ENCODE peak calls at places on chromosomes 16 and 17, in five cellular contexts. One of them, this sample, is unnamed. For H3K4me1, the result is how much of the 10 kb centered on the place peaks cover.

GRCh38 chr17:27811961-27812360 is 11.6 kb upstream of the NOS2 start:
- DNase-seq in esophagus muscularis mucosa: no peak
- DNase-seq in sigmoid colon: no peak
- DNase-seq in stomach: no peak
- DNase-seq in K562: peak
- DNase-seq in this sample: no peak

GRCh38 chr16:50970221-50970620 is 180.8 kb downstream of the SALL1 start:
- DNase-seq in esophagus muscularis mucosa: no peak
- DNase-seq in sigmoid colon: no peak
- DNase-seq in stomach: no peak
- DNase-seq in K562: no peak
- DNase-seq in this sample: no peak

GRCh38 chr16:70704586-70704985 is 18.7 kb upstream of the MTSS2 start:
- DNase-seq in esophagus muscularis mucosa: no peak
- DNase-seq in sigmoid colon: no peak
- DNase-seq in stomach: no peak
- DNase-seq in K562: no peak
- DNase-seq in this sample: no peak

GRCh38 chr17:48051706-48052486 is 3.7 kb downstream of the NFE2L1 start:
- DNase-seq in esophagus muscularis mucosa: peak
- DNase-seq in sigmoid colon: peak
- DNase-seq in stomach: peak
- DNase-seq in K562: peak
- DNase-seq in this sample: no peak

GRCh38 chr16:71367243-71367976 is 8.9 kb downstream of the CALB2 start:
- DNase-seq in esophagus muscularis mucosa: no peak
- DNase-seq in sigmoid colon: no peak
- DNase-seq in stomach: peak
- DNase-seq in K562: peak
- DNase-seq in this sample: no peak

GRCh38 chr17:4182043-4182442 is 39.0 kb downstream of the CYB5D2 start:
- DNase-seq in esophagus muscularis mucosa: no peak
- DNase-seq in sigmoid colon: no peak
- DNase-seq in stomach: no peak
- DNase-seq in K562: no peak
- DNase-seq in this sample: no peak

GRCh38 chr16:50326835-50327465 is 41.8 kb downstream of the BRD7 start:
- DNase-seq in esophagus muscularis mucosa: no peak
- DNase-seq in sigmoid colon: no peak
- DNase-seq in stomach: no peak
- DNase-seq in K562: peak
- DNase-seq in this sample: no peak

GRCh38 chr17:64262125-64262421 is 987 bp downstream of the TEX2 start:
- DNase-seq in esophagus muscularis mucosa: no peak
- DNase-seq in sigmoid colon: no peak
- DNase-seq in stomach: no peak
- DNase-seq in K562: no peak
- DNase-seq in this sample: no peak

GRCh38 chr16:82524939-82525338 is 101.8 kb upstream of the CDH13 start:
- DNase-seq in esophagus muscularis mucosa: no peak
- DNase-seq in sigmoid colon: no peak
- DNase-seq in stomach: no peak
- DNase-seq in K562: no peak
- DNase-seq in this sample: no peak

GRCh38 chr17:42774066-42774750 is 959 bp downstream of the VPS25 start:
- DNase-seq in esophagus muscularis mucosa: no peak
- DNase-seq in sigmoid colon: no peak
- DNase-seq in stomach: no peak
- DNase-seq in K562: no peak
- DNase-seq in this sample: no peak

GRCh38 chr16:75095204-75095621 is 21.4 kb downstream of the LDHD start:
- DNase-seq in esophagus muscularis mucosa: no peak
- DNase-seq in sigmoid colon: no peak
- DNase-seq in stomach: no peak
- DNase-seq in K562: no peak
- DNase-seq in this sample: no peak

GRCh38 chr16:727291-727977 is 528 bp downstream of the HAGHL start:
- DNase-seq in esophagus muscularis mucosa: no peak
- DNase-seq in sigmoid colon: no peak
- DNase-seq in stomach: no peak
- DNase-seq in K562: peak
- DNase-seq in this sample: no peak

GRCh38 chr16:49396206-49396720 is 22.7 kb downstream of the C16orf78 start:
- DNase-seq in esophagus muscularis mucosa: peak
- DNase-seq in sigmoid colon: no peak
- DNase-seq in stomach: no peak
- DNase-seq in K562: no peak
- DNase-seq in this sample: no peak

GRCh38 chr17:68511671-68512246 is 471 bp upstream of the PRKAR1A start:
- DNase-seq in esophagus muscularis mucosa: no peak
- DNase-seq in sigmoid colon: peak
- DNase-seq in stomach: peak
- DNase-seq in K562: peak
- DNase-seq in this sample: peak

GRCh38 chr17:29383687-29384086 is 6.5 kb upstream of the TAOK1 start:
- DNase-seq in esophagus muscularis mucosa: no peak
- DNase-seq in sigmoid colon: no peak
- DNase-seq in stomach: no peak
- DNase-seq in K562: no peak
- DNase-seq in this sample: no peak

GRCh38 chr16:3004781-3005284 is 7.9 kb upstream of the CLDN9 start:
- DNase-seq in esophagus muscularis mucosa: no peak
- DNase-seq in sigmoid colon: no peak
- DNase-seq in stomach: peak
- DNase-seq in K562: peak
- DNase-seq in this sample: no peak

GRCh38 chr17:38601539-38602351 is 4.0 kb downstream of the SRCIN1 start:
- DNase-seq in esophagus muscularis mucosa: no peak
- DNase-seq in sigmoid colon: no peak
- DNase-seq in stomach: no peak
- DNase-seq in K562: peak
- DNase-seq in this sample: no peak

GRCh38 chr17:3660311-3660891 is 8.0 kb downstream of the TAX1BP3 start:
- DNase-seq in esophagus muscularis mucosa: no peak
- DNase-seq in sigmoid colon: no peak
- DNase-seq in stomach: peak
- DNase-seq in K562: no peak
- DNase-seq in this sample: no peak

GRCh38 chr16:88468289-88469129 is 15.4 kb downstream of the ZFPM1 start:
- DNase-seq in esophagus muscularis mucosa: no peak
- DNase-seq in sigmoid colon: no peak
- DNase-seq in stomach: peak
- DNase-seq in K562: peak
- DNase-seq in this sample: no peak

GRCh38 chr17:73342057-73342522 is 30.3 kb upstream of the CDC42EP4 start:
- DNase-seq in esophagus muscularis mucosa: no peak
- DNase-seq in sigmoid colon: peak
- DNase-seq in stomach: peak
- DNase-seq in K562: no peak
- DNase-seq in this sample: peak

GRCh38 chr17:81931557-81932332 is 4.2 kb upstream of the MAFG start:
- DNase-seq in esophagus muscularis mucosa: no peak
- DNase-seq in sigmoid colon: no peak
- DNase-seq in stomach: no peak
- DNase-seq in K562: no peak
- DNase-seq in this sample: no peak

GRCh38 chr17:81931189-81931556 is 3.6 kb upstream of the MAFG start:
- DNase-seq in esophagus muscularis mucosa: no peak
- DNase-seq in sigmoid colon: no peak
- DNase-seq in stomach: no peak
- DNase-seq in K562: no peak
- DNase-seq in this sample: no peak

GRCh38 chr17:81929253-81930141 is 2.0 kb upstream of the MAFG start:
- DNase-seq in esophagus muscularis mucosa: no peak
- DNase-seq in sigmoid colon: no peak
- DNase-seq in stomach: no peak
- DNase-seq in K562: no peak
- DNase-seq in this sample: no peak

GRCh38 chr17:81928497-81929252 is 1.1 kb upstream of the MAFG start:
- DNase-seq in esophagus muscularis mucosa: no peak
- DNase-seq in sigmoid colon: no peak
- DNase-seq in stomach: no peak
- DNase-seq in K562: no peak
- DNase-seq in this sample: no peak

DNA sequence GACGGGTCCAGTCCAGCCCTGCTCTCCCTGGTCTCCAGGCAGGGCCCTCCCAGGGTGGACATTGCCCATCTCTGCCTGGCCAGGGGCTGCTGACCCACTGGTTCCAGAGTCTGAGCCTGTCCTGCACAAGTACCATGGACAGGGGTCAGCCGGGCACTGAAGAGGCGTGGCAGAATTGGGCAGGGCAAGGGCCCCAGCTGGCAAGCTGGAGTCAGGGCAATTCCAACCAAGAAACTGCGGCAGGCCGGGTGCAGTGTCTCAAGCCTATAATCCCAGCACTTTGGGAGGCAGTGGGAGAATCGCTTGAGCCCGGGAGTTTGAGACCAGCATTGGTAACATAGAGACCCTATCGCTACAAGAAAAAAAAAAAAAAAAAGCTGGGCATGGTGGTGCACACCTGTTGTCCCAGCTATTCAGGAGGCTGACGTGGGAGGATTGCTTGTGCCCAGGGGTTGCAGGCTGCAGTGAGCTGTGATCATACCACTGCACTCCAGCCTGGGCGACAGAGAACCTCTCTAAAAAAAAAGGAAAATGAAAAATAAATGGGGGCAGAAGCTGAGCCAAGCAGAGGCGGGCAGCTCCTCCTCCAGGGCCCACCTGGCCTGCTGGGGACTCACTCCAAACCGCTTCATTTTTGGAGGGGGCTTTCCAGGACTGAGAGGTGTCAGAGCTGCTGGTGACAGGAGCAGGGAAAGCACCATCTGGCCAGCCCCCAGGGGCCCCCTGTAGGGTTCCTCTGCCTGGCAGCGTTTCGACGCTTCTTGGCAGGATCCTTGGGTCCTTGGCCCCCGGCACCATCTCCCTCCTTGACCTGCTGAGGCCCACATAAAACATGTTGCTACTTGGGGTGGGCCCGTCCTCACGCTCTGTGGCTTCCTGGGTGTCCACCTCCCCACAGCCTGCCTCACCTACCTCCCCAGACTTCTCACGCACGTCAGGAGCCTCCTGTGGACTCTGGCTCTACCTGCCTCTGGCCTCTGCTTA is 2.9 kb upstream of the MAFG start:
- DNase-seq in esophagus muscularis mucosa: no peak
- DNase-seq in sigmoid colon: no peak
- DNase-seq in stomach: no peak
- DNase-seq in K562: no peak
- DNase-seq in this sample: no peak
- TF ChIP-seq POLR2A in esophagus muscularis mucosa: no peak
- TF ChIP-seq POLR2A in sigmoid colon: no peak
- TF ChIP-seq POLR2A in stomach: no peak
- TF ChIP-seq POLR2A in K562: no peak
- TF ChIP-seq POLR2A in this sample: no peak

GRCh38 chr16:84294196-84295142 is at the start of gene WFDC1:
- DNase-seq in esophagus muscularis mucosa: no peak
- DNase-seq in sigmoid colon: peak
- DNase-seq in stomach: no peak
- DNase-seq in K562: no peak
- DNase-seq in this sample: no peak
- H3K4me1 ChIP-seq in esophagus muscularis mucosa: under half
- H3K4me1 ChIP-seq in sigmoid colon: half or more
- H3K4me1 ChIP-seq in stomach: under half
- H3K4me1 ChIP-seq in K562: under half
- H3K4me1 ChIP-seq in this sample: under half

GRCh38 chr16:21301168-21301894 is 23.2 kb upstream of the CRYM start:
- DNase-seq in esophagus muscularis mucosa: no peak
- DNase-seq in sigmoid colon: peak
- DNase-seq in stomach: peak
- DNase-seq in K562: peak
- DNase-seq in this sample: peak
- TF ChIP-seq POLR2AphosphoS5 in esophagus muscularis mucosa: peak
- TF ChIP-seq POLR2AphosphoS5 in sigmoid colon: peak
- TF ChIP-seq POLR2AphosphoS5 in stomach: no peak
- TF ChIP-seq POLR2AphosphoS5 in K562: no peak
- TF ChIP-seq POLR2AphosphoS5 in this sample: no peak

GRCh38 chr16:29926675-29927522 is 873 bp upstream of the KCTD13 start:
- DNase-seq in esophagus muscularis mucosa: no peak
- DNase-seq in sigmoid colon: peak
- DNase-seq in stomach: no peak
- DNase-seq in K562: peak
- DNase-seq in this sample: no peak

GRCh38 chr16:29927523-29927905 is 1.5 kb upstream of the KCTD13 start:
- DNase-seq in esophagus muscularis mucosa: no peak
- DNase-seq in sigmoid colon: no peak
- DNase-seq in stomach: no peak
- DNase-seq in K562: no peak
- DNase-seq in this sample: no peak

GRCh38 chr16:29922986-29923501 is 3.0 kb downstream of the KCTD13 start:
- DNase-seq in esophagus muscularis mucosa: no peak
- DNase-seq in sigmoid colon: peak
- DNase-seq in stomach: no peak
- DNase-seq in K562: no peak
- DNase-seq in this sample: no peak

GRCh38 chr16:29925173-29925804 is 737 bp downstream of the KCTD13 start:
- DNase-seq in esophagus muscularis mucosa: no peak
- DNase-seq in sigmoid colon: no peak
- DNase-seq in stomach: no peak
- DNase-seq in K562: no peak
- DNase-seq in this sample: peak

DNA sequence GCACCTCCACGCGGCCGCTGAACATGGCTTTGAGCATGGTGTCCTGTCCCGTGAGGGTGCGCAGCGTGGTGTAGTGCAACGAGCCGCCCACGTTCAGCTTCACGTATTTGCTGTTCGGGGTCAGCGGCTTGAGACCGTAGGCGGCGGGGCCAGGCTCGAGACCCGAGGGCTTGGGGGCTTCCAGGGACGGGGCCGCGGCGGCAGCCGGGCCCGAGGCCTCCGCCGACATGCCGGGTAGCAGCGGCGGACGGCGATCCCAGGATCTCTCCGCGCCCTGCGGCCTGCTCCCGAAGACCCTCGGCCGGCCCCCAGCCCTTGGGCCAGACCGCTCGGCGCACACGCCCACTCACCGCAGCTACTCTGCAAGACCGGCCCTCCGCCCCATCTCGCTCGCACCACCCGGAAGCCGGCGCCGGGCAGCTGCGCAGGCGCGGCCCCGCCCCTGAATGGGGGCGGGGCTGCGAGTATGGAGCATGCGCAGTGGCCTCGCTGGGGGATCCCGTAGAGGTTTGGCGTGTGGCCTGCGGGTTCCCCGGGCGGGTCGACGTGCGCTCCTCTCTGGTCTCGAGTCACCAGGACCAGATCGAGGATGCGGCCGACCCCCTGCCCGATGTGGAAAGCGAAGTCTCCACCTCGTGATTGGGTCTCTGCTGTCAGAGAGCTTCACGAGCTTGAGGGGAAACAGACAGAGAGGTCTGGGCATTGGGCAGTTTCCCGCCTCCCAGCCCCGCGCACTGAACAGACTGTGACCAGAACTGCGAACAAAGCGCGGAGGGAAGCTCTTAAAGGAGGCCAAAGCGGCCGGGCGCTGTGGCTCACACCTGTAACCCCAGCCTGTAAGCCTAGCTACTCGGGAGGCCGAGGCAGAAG is at the start of gene KCTD13:
- DNase-seq in esophagus muscularis mucosa: peak
- DNase-seq in sigmoid colon: peak
- DNase-seq in stomach: peak
- DNase-seq in K562: peak
- DNase-seq in this sample: peak
- TF ChIP-seq POLR2A in esophagus muscularis mucosa: peak
- TF ChIP-seq POLR2A in sigmoid colon: peak
- TF ChIP-seq POLR2A in stomach: no peak
- TF ChIP-seq POLR2A in K562: peak
- TF ChIP-seq POLR2A in this sample: peak

GRCh38 chr16:81449899-81450608 is 5.4 kb downstream of the CMIP start:
- DNase-seq in esophagus muscularis mucosa: no peak
- DNase-seq in sigmoid colon: no peak
- DNase-seq in stomach: no peak
- DNase-seq in K562: no peak
- DNase-seq in this sample: no peak
- H3K4me1 ChIP-seq in esophagus muscularis mucosa: half or more
- H3K4me1 ChIP-seq in sigmoid colon: half or more
- H3K4me1 ChIP-seq in stomach: half or more
- H3K4me1 ChIP-seq in K562: half or more
- H3K4me1 ChIP-seq in this sample: under half